ENCODE peak calls at places on chromosomes 1 and 21, in six cellular contexts. T, C, E, Q, X and S are unnamed samples.

GRCh38 chr21:28148400-28149064 is 844.1 kb downstream of the LTN1 start:
- DNase-seq in T (peak; percentile 72), C (no peak), E (no peak), Q (no peak), X (peak; percentile 23), S (peak; percentile 57)

GRCh38 chr1:14217384-14217783 is 381.1 kb upstream of the KAZN start:
- DNase-seq in T (no peak), C (no peak), E (no peak), Q (no peak), X (peak; percentile 22), S (peak; percentile 2)

GRCh38 chr1:12617511-12617900 is 504 bp downstream of the DHRS3 start:
- DNase-seq in T (no peak), C (no peak), E (no peak), Q (no peak), X (no peak), S (no peak)

GRCh38 chr1:74038042-74038441 is 159.9 kb downstream of the LRRIQ3 start:
- DNase-seq in T (no peak), C (no peak), E (no peak), Q (no peak), X (no peak), S (no peak)

GRCh38 chr1:234437423-234438171 is 41.4 kb downstream of the TARBP1 start:
- DNase-seq in T (peak; percentile 49), C (no peak), E (no peak), Q (no peak), X (peak; percentile 28), S (peak; percentile 16)

GRCh38 chr1:118989878-118990378 is 1.8 kb upstream of the TBX15 start:
- DNase-seq in T (no peak), C (no peak), E (no peak), Q (peak; percentile 80), X (peak; percentile 55), S (peak; percentile 43)

GRCh38 chr1:89987170-89987819 is 7.6 kb upstream of the ZNF326 start:
- DNase-seq in T (peak; percentile 87), C (no peak), E (no peak), Q (peak; percentile 69), X (peak; percentile 80), S (peak; percentile 89)

GRCh38 chr1:239302716-239303115 is 83.7 kb upstream of the CHRM3 start:
- DNase-seq in T (no peak), C (no peak), E (no peak), Q (no peak), X (no peak), S (no peak)

GRCh38 chr1:221667504-221667903 is 74.4 kb downstream of the DUSP10 start:
- DNase-seq in T (peak; percentile 73), C (no peak), E (no peak), Q (peak; percentile 68), X (peak; percentile 52), S (peak; percentile 86)

GRCh38 chr1:58762806-58763205 is 21.0 kb downstream of the JUN start:
- DNase-seq in T (peak; percentile 71), C (no peak), E (no peak), Q (no peak), X (peak; percentile 81), S (peak; percentile 76)

GRCh38 chr1:11681071-11681771 is at the start of gene MAD2L2:
- DNase-seq in T (peak; percentile 83), C (peak; percentile 93), E (peak; percentile 91), Q (peak; percentile 61), X (peak; percentile 76), S (peak; percentile 74)

GRCh38 chr1:43372172-43372571 is 4.4 kb upstream of the ELOVL1 start:
- DNase-seq in T (no peak), C (no peak), E (no peak), Q (no peak), X (no peak), S (no peak)

GRCh38 chr1:99455760-99456159 is 190.2 kb upstream of the PALMD start:
- DNase-seq in T (no peak), C (no peak), E (no peak), Q (no peak), X (no peak), S (no peak)

DNA sequence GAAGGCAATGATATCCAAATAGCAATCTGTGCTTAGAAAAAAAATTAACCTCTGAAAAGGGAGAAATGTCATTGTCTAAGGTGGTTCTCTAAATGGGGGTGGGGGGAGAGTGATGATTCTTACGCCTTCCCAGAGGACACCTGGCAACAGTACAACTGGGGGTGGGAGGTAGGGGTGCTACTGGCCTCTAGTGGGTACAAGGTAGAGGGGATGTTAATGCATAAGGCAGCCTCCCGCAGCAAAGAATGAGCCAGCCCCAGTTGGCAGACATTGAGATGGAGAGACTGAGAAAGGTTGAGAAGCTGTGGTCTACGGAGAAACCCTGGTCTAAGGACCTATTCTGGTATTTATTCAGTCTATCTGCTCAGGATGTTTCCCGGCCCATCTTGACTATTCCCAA is 472.2 kb upstream of the RUNX1 start:
- DNase-seq in T (no peak), C (no peak), E (no peak), Q (no peak), X (no peak), S (no peak)
- TF ChIP-seq CTCF in T (no peak), C (no peak), E (no peak), Q (no peak), X (no peak), S (no peak)

DNA sequence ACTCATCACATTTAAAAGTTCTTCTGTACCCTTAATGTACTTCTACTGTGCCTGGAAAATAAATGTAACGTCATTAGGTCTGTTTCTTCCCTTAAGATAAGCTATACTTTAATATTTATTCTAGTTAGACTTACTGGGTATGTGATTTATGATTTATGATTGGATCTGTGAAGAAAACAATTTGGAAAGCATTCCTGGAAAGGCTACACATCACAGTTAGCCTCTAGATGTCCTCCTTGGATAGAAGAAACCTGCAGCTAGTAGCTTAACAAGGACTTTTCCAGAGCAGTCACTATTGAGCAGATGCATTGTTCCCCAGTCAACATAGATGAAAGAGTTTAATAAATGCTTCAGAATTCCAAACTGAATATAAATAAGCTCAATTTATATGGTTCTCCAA is 22.2 kb upstream of the ABL2 start:
- DNase-seq in T (peak; percentile 77), C (no peak), E (no peak), Q (peak; percentile 38), X (peak; percentile 49), S (peak; percentile 74)
- TF ChIP-seq CTCF in T (peak; percentile 45), C (no peak), E (peak; percentile 50), Q (peak; percentile 56), X (peak; percentile 48), S (peak; percentile 57)

GRCh38 chr1:216731562-216731961 is 8.3 kb upstream of the ESRRG start:
- DNase-seq in T (no peak), C (no peak), E (no peak), Q (no peak), X (no peak), S (no peak)

GRCh38 chr1:216722841-216723240 is 388 bp downstream of the ESRRG start:
- DNase-seq in T (no peak), C (no peak), E (no peak), Q (no peak), X (no peak), S (no peak)

GRCh38 chr1:216721878-216722277 is 1.4 kb downstream of the ESRRG start:
- DNase-seq in T (no peak), C (no peak), E (no peak), Q (no peak), X (no peak), S (no peak)

GRCh38 chr1:216723274-216723780 is at the start of gene ESRRG:
- DNase-seq in T (peak; percentile 14), C (no peak), E (peak; percentile 64), Q (no peak), X (peak; percentile 39), S (no peak)

DNA sequence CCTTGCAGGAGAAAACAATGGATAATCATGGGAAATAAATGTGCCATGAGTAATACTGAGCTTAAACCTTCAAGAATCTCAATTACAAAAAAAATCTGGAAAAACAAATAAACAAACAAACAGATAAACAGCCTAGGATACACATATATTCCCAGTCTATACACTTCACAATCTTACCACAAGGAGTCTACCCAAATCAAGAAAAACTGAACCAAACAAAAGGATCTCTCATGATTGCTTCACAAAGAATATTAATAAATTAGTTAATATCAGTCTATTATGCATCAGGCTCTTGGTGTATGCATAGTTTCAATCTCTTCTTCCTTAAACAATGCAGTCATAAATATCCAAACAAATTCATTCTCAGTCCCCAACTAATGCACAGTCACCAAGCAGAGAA is 3.2 kb upstream of the ESRRG start:
- DNase-seq in T (no peak), C (no peak), E (no peak), Q (no peak), X (no peak), S (no peak)
- TF ChIP-seq CTCF in T (no peak), C (no peak), E (peak; percentile 18), Q (no peak), X (no peak), S (no peak)

DNA sequence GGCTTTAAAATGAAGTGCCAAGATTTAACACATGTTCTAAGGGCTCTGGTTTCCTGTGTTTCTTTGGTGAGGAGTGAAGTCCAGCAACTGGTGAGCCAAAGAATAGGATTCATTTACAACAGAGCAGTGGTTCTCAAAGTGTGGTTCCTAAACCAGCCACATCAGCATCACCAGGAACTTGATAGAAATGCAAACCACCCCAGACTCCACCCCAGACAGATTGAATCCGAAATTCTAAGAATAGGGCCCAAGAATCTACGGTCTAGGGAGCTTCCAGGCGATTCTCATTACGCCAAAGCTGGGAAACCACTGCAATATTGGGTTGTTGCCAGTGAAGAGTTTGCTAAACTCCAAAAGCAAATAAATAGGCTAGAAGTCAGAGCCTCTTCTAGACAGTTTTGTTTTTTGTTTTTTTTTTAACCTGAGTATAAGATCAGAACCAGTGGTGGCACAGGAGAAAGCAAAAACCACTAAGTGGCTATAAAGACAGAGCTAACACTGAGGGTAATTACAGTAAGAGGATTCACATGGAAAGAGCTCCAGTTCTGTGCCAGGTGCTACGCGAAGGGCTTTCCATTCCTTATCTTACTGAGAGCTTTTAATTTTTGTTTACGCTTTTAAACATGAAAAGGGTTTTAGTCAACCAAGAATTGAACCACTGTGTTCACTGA is 42.5 kb upstream of the FMO2 start:
- DNase-seq in T (peak; percentile 98), C (no peak), E (no peak), Q (peak; percentile 28), X (peak; percentile 86), S (peak; percentile 96)
- TF ChIP-seq CTCF in T (no peak), C (no peak), E (peak; percentile 31), Q (no peak), X (no peak), S (no peak)

DNA sequence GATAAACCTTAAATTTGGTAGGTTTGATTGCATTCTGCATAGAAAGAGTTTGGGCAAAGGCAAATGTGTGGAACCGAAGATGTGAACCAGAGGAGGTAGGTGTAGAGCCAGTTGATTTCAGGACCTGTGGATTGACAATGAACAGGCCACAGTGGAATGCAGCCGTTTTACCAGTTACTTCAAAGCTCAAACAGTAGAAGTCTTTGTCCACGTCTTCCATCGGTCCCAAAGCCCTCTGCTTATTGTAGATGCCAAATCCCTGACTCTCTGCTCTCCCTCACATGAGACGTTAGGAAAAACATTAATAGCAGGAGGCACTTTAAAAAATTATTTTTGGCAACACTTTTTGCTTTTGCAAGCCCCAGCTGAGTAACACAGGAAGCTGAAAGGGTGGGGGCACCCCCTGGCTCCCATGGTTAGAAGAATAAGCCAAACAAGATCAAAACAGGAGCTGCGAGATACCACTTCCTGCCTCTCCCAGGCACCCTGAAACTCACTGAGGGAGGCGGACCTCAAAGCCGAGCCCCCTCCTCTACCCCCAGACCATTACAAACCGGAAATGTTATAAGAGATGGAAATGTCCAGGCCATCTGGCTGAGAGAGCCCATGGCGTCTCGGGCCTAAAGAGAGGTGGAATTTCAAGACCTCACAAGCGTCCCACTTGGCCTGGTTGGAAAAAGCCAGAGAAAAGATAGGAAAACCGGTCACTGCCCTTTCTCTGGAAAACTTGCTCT is 13.5 kb downstream of the TRAF3IP3 start:
- DNase-seq in T (peak; percentile 95), C (no peak), E (peak; percentile 74), Q (peak; percentile 88), X (peak; percentile 97), S (peak; percentile 96)
- TF ChIP-seq CTCF in T (no peak), C (no peak), E (no peak), Q (no peak), X (no peak), S (no peak)